ENCODE peak calls at places on chromosomes 7 and 10, in ten cellular contexts. W is T-helper 9 cell; S is activated T-helper 1 cell treated with anti-CD3 and anti-CD28 coated beads, Interleukin-2, amount 50 U/mL, for 16 hours; C is HS-5; Q is activated effector memory CD4-positive, alpha-beta T cell treated with Interleukin-2 at 50 U/mL for 16 hours; O is GM19239; M is uterus; X is NCI-H1105; Y is CMK; H is AG04450. K is an unnamed sample.
A peak's percentile ranks its signal among the peaks of the same experiment; 100 is the strongest.

GRCh38 chr10:49379596-49380410 is 16.1 kb downstream of the DRGX start:
- DNase-seq in W (no peak), S (no peak), C (no peak), Q (no peak), O (no peak), M (no peak), X (no peak), Y (no peak), H (no peak), K (no peak)

GRCh38 chr7:3899559-3899991 is 598.5 kb downstream of the SDK1 start:
- DNase-seq in W (no peak), S (no peak), C (no peak), Q (no peak), O (no peak), M (no peak), X (no peak), Y (no peak), H (no peak), K (no peak)

GRCh38 chr10:61628875-61629513 is 33.7 kb upstream of the CABCOCO1 start:
- DNase-seq in W (no peak), S (no peak), C (peak; percentile 78), Q (no peak), O (no peak), M (peak; percentile 31), X (no peak), Y (no peak), H (peak; percentile 87), K (peak; percentile 74)

GRCh38 chr10:110711382-110711781 is 67.2 kb downstream of the RBM20 start:
- DNase-seq in W (no peak), S (no peak), C (no peak), Q (no peak), O (no peak), M (no peak), X (no peak), Y (no peak), H (no peak), K (no peak)

GRCh38 chr10:119352042-119352441 is 144.7 kb downstream of the GRK5 start:
- DNase-seq in W (no peak), S (no peak), C (no peak), Q (no peak), O (no peak), M (no peak), X (no peak), Y (no peak), H (no peak), K (no peak)

GRCh38 chr7:19405546-19405945 is 260.3 kb upstream of the FERD3L start:
- DNase-seq in W (no peak), S (no peak), C (peak; percentile 73), Q (no peak), O (no peak), M (no peak), X (no peak), Y (no peak), H (no peak), K (no peak)

GRCh38 chr10:99689461-99689860 is 30.2 kb downstream of the ENTPD7 start:
- DNase-seq in W (no peak), S (no peak), C (no peak), Q (no peak), O (no peak), M (no peak), X (no peak), Y (no peak), H (no peak), K (no peak)

GRCh38 chr7:120160166-120160565 is 112.8 kb upstream of the KCND2 start:
- DNase-seq in W (no peak), S (no peak), C (no peak), Q (no peak), O (no peak), M (no peak), X (no peak), Y (no peak), H (no peak), K (no peak)

GRCh38 chr10:28284126-28284525 is 18.7 kb downstream of the MPP7 start:
- DNase-seq in W (no peak), S (no peak), C (no peak), Q (no peak), O (no peak), M (no peak), X (no peak), Y (no peak), H (no peak), K (no peak)